ENCODE peak calls at places on chromosomes 2 and 18, in five cellular contexts. R is AML-193, N is AG09309, S is HT1080, W is NCI-H1417. Q is an unnamed sample.

GRCh38 chr2:73830871-73831401 is 2.2 kb downstream of the STAMBP start:
- DNase-seq in W (no peak), R (no peak), N (peak; percentile 73), S (peak; percentile 97), Q (no peak)

GRCh38 chr2:181552808-181553207 is 95.6 kb downstream of the ITGA4 start:
- DNase-seq in N (no peak), W (no peak), R (no peak), S (no peak), Q (no peak)

GRCh38 chr2:177275671-177276070 is 11.1 kb upstream of the NFE2L2 start:
- DNase-seq in S (no peak), N (no peak), W (no peak), R (no peak), Q (no peak)

GRCh38 chr18:40553029-40553428 is 1402.0 kb upstream of the PIK3C3 start:
- DNase-seq in W (no peak), S (peak; percentile 56), N (no peak), R (no peak), Q (no peak)

GRCh38 chr2:227339098-227339599 is 14.1 kb downstream of the MFF start:
- DNase-seq in W (no peak), R (no peak), N (no peak), S (no peak), Q (no peak)

GRCh38 chr18:50306944-50307343 is 19.5 kb upstream of the CXXC1 start:
- DNase-seq in W (no peak), R (no peak), S (peak; percentile 50), N (no peak), Q (no peak)

GRCh38 chr2:200575957-200576356 is 9.9 kb upstream of the AOX1 start:
- DNase-seq in N (no peak), R (peak; percentile 46), W (no peak), S (peak; percentile 14), Q (no peak)

GRCh38 chr2:240302041-240302440 is 133.4 kb upstream of the GPC1 start:
- DNase-seq in W (no peak), N (no peak), S (no peak), R (no peak), Q (peak; percentile 33)

GRCh38 chr2:200863655-200864205 is 728 bp downstream of the CLK1 start:
- DNase-seq in N (no peak), W (no peak), S (peak; percentile 70), R (peak; percentile 38), Q (no peak)

GRCh38 chr18:73717570-73717969 is 430.1 kb downstream of the FBXO15 start:
- DNase-seq in R (no peak), N (no peak), S (peak; percentile 71), W (no peak), Q (no peak)

GRCh38 chr2:199819746-199820145 is 31.2 kb downstream of the FTCDNL1 start:
- DNase-seq in W (no peak), N (no peak), R (no peak), S (no peak), Q (no peak)

GRCh38 chr2:150938586-150938985 is 323.1 kb downstream of the RBM43 start:
- DNase-seq in W (no peak), N (peak; percentile 24), R (no peak), S (no peak), Q (no peak)

GRCh38 chr2:178426388-178426787 is 24.6 kb downstream of the PRKRA start:
- DNase-seq in S (peak; percentile 84), R (no peak), N (no peak), W (no peak), Q (no peak)

GRCh38 chr2:48397846-48398245 is 132.1 kb upstream of the STON1 start:
- DNase-seq in N (no peak), S (no peak), R (no peak), W (peak; percentile 75), Q (no peak)

GRCh38 chr2:212451786-212452200 is 86.8 kb downstream of the ERBB4 start:
- DNase-seq in S (peak; percentile 72), W (no peak), N (peak; percentile 37), R (no peak), Q (no peak)

GRCh38 chr2:232415736-232416520 is 9.3 kb downstream of the ALPG start:
- DNase-seq in S (no peak), W (no peak), N (no peak), R (no peak), Q (peak; percentile 77)

GRCh38 chr2:17148298-17149228 is 369.7 kb downstream of the RAD51AP2 start:
- DNase-seq in W (no peak), R (no peak), S (peak; percentile 37), N (peak; percentile 5), Q (no peak)

GRCh38 chr18:63882333-63883141 is 5.0 kb upstream of the SERPINB2 start:
- DNase-seq in R (no peak), W (no peak), N (peak; percentile 74), S (peak; percentile 97), Q (no peak)

GRCh38 chr2:2251255-2251654 is 79.8 kb downstream of the MYT1L start:
- DNase-seq in N (no peak), S (no peak), W (no peak), R (no peak), Q (peak; percentile 45)

GRCh38 chr18:32189723-32190591 is at the start of gene MEP1B:
- DNase-seq in R (no peak), W (no peak), N (no peak), S (no peak), Q (no peak)

GRCh38 chr2:204643326-204643725 is 98.1 kb downstream of the PARD3B start:
- DNase-seq in W (no peak), N (no peak), R (no peak), S (no peak), Q (no peak)

GRCh38 chr2:20425884-20426283 is 21.0 kb upstream of the RHOB start:
- DNase-seq in R (no peak), S (no peak), W (no peak), N (no peak), Q (no peak)

GRCh38 chr2:30306522-30306921 is 75.2 kb downstream of the LBH start:
- DNase-seq in W (no peak), R (no peak), S (peak; percentile 62), N (no peak), Q (no peak)

GRCh38 chr2:109162999-109163398 is 34.0 kb downstream of the SH3RF3 start:
- DNase-seq in W (peak; percentile 38), S (no peak), R (no peak), N (no peak), Q (peak; percentile 84)

GRCh38 chr2:218896501-218897393 is 16.1 kb downstream of the WNT10A start:
- DNase-seq in R (peak; percentile 21), N (no peak), S (peak; percentile 30), W (peak; percentile 33), Q (no peak)

Q was measured in mesenteric fat pad.